ENCODE peak calls at places on chromosomes 3 and 15, in nine cellular contexts. I is NCI-H526 treated with DMSO at 0.1 percent for 48 hours; T is right cardiac atrium; S is NCI-H748 treated with DMSO at 0.1 percent for 48 hours; A is HTR-8/SVneo; E is activated CD4-positive, alpha-beta T cell treated with anti-CD3 and anti-CD28 coated beads, Interleukin-2, amount 50 U/mL, for 24 hours; H is heart left ventricle; Y is GF-D8; L is stimulated activated CD4-positive, alpha-beta T cell treated with anti-CD3 and anti-CD28 coated beads, Interleukin-1b, Interleukin-23, amount 100 ng/mL, for 24 hours. Q is an unnamed sample.

GRCh38 chr3:187261541-187261969 is 30.0 kb downstream of the MASP1 start:
- DNase-seq in I (no peak), T (no peak), S (no peak), A (no peak), E (no peak), H (no peak), Y (no peak), L (no peak), Q (no peak)

GRCh38 chr3:151561878-151562277 is 101.0 kb upstream of the IGSF10 start:
- DNase-seq in I (no peak), T (no peak), S (no peak), A (no peak), E (no peak), H (no peak), Y (no peak), L (no peak), Q (peak)

GRCh38 chr3:7290062-7290825 is 429.3 kb downstream of the GRM7 start:
- DNase-seq in I (no peak), T (no peak), S (no peak), A (no peak), E (no peak), H (no peak), Y (peak), L (no peak), Q (no peak)

GRCh38 chr15:35289029-35289617 is 204.0 kb upstream of the NANOGP8 start:
- DNase-seq in I (peak), T (no peak), S (no peak), A (peak), E (no peak), H (no peak), Y (no peak), L (no peak), Q (peak)

GRCh38 chr15:88834211-88834812 is 31.1 kb downstream of the ACAN start:
- DNase-seq in I (no peak), T (peak), S (no peak), A (peak), E (no peak), H (no peak), Y (no peak), L (no peak), Q (peak)

GRCh38 chr3:43286886-43287301 is 554 bp downstream of the SNRK start:
- DNase-seq in I (peak), T (no peak), S (peak), A (no peak), E (no peak), H (no peak), Y (no peak), L (no peak), Q (no peak)

GRCh38 chr3:124850633-124851032 is 36.5 kb downstream of the ITGB5 start:
- DNase-seq in I (no peak), T (peak), S (no peak), A (no peak), E (no peak), H (peak), Y (no peak), L (no peak), Q (no peak)

GRCh38 chr3:169581633-169582032 is 81.9 kb downstream of the MECOM start:
- DNase-seq in I (no peak), T (no peak), S (no peak), A (no peak), E (no peak), H (no peak), Y (no peak), L (no peak), Q (no peak)

GRCh38 chr15:101411085-101411484 is 78.4 kb downstream of the PCSK6 start:
- DNase-seq in I (no peak), T (no peak), S (no peak), A (no peak), E (no peak), H (no peak), Y (no peak), L (no peak), Q (no peak)

GRCh38 chr3:176789281-176789705 is 408.0 kb downstream of the TBL1XR1 start:
- DNase-seq in I (peak), T (no peak), S (peak), A (no peak), E (no peak), H (no peak), Y (no peak), L (no peak), Q (no peak)

GRCh38 chr3:185912512-185912911 is 25.3 kb downstream of the TRA2B start:
- DNase-seq in I (no peak), T (no peak), S (no peak), A (no peak), E (no peak), H (no peak), Y (no peak), L (no peak), Q (no peak)

GRCh38 chr3:126146525-126147146 is 33.8 kb downstream of the ALDH1L1 start:
- DNase-seq in I (peak), T (no peak), S (no peak), A (no peak), E (no peak), H (no peak), Y (no peak), L (no peak), Q (no peak)

GRCh38 chr3:132569580-132569979 is 27.5 kb upstream of the ACKR4 start:
- DNase-seq in I (no peak), T (no peak), S (no peak), A (no peak), E (no peak), H (no peak), Y (no peak), L (no peak), Q (no peak)

GRCh38 chr3:38649500-38650247 is at the start of gene SCN5A:
- DNase-seq in I (peak), T (peak), S (no peak), A (peak), E (peak), H (peak), Y (no peak), L (peak), Q (peak)

GRCh38 chr3:36196058-36196457 is 184.2 kb upstream of the STAC start:
- DNase-seq in I (no peak), T (no peak), S (no peak), A (no peak), E (no peak), H (no peak), Y (no peak), L (no peak), Q (no peak)

GRCh38 chr3:24830230-24831152 is 335.8 kb upstream of the THRB start:
- DNase-seq in I (no peak), T (peak), S (no peak), A (no peak), E (no peak), H (peak), Y (no peak), L (no peak), Q (no peak)

GRCh38 chr3:197443506-197443905 is 112.3 kb downstream of the BDH1 start:
- DNase-seq in I (no peak), T (no peak), S (no peak), A (no peak), E (no peak), H (no peak), Y (no peak), L (no peak), Q (no peak)

GRCh38 chr3:11558002-11558401 is 85.7 kb downstream of the VGLL4 start:
- DNase-seq in I (no peak), T (peak), S (no peak), A (no peak), E (no peak), H (no peak), Y (no peak), L (no peak), Q (no peak)

GRCh38 chr3:106277731-106278130 is 408.9 kb upstream of the CBLB start:
- DNase-seq in I (no peak), T (no peak), S (peak), A (no peak), E (no peak), H (no peak), Y (no peak), L (no peak), Q (no peak)

GRCh38 chr15:72199721-72200212 is 2.2 kb upstream of the GRAMD2A start:
- DNase-seq in I (no peak), T (peak), S (peak), A (peak), E (peak), H (peak), Y (no peak), L (peak), Q (peak)

GRCh38 chr15:33022629-33023028 is 171.9 kb downstream of the FMN1 start:
- DNase-seq in I (no peak), T (peak), S (no peak), A (peak), E (no peak), H (peak), Y (no peak), L (no peak), Q (no peak)

GRCh38 chr3:191366675-191367074 is 36.3 kb upstream of the UTS2B start:
- DNase-seq in I (no peak), T (no peak), S (no peak), A (no peak), E (no peak), H (no peak), Y (no peak), L (no peak), Q (no peak)

GRCh38 chr3:157906627-157907026 is 199.6 kb downstream of the SHOX2 start:
- DNase-seq in I (no peak), T (no peak), S (no peak), A (no peak), E (no peak), H (no peak), Y (no peak), L (no peak), Q (no peak)

GRCh38 chr3:179079537-179079936 is 7.9 kb upstream of the ZMAT3 start:
- DNase-seq in I (no peak), T (no peak), S (no peak), A (no peak), E (no peak), H (no peak), Y (no peak), L (no peak), Q (no peak)

GRCh38 chr15:71792521-71792920 is 17.8 kb upstream of the NR2E3 start:
- DNase-seq in I (no peak), T (no peak), S (no peak), A (peak), E (no peak), H (no peak), Y (no peak), L (no peak), Q (peak)

GRCh38 chr15:38864122-38864521 is 299.5 kb upstream of the RASGRP1 start:
- DNase-seq in I (peak), T (no peak), S (no peak), A (no peak), E (no peak), H (no peak), Y (no peak), L (no peak), Q (no peak)

GRCh38 chr15:43777293-43777819 is 590 bp upstream of the ELL3 start:
- DNase-seq in I (peak), T (peak), S (peak), A (peak), E (peak), H (peak), Y (peak), L (peak), Q (peak)

GRCh38 chr15:97346221-97346620 is 614.3 kb upstream of the ARRDC4 start:
- DNase-seq in I (no peak), T (no peak), S (no peak), A (no peak), E (no peak), H (no peak), Y (no peak), L (no peak), Q (no peak)

GRCh38 chr3:38566215-38566528 is 70.0 kb downstream of the EXOG start:
- DNase-seq in I (no peak), T (no peak), S (no peak), A (no peak), E (no peak), H (no peak), Y (no peak), L (no peak), Q (no peak)

GRCh38 chr3:58216496-58217197 is 5.9 kb upstream of the DNASE1L3 start:
- DNase-seq in I (no peak), T (no peak), S (no peak), A (no peak), E (no peak), H (no peak), Y (no peak), L (no peak), Q (no peak)

GRCh38 chr3:164477403-164477802 is 600.9 kb downstream of the SI start:
- DNase-seq in I (no peak), T (no peak), S (no peak), A (no peak), E (no peak), H (no peak), Y (no peak), L (no peak), Q (no peak)

GRCh38 chr3:126503701-126504100 is 13.9 kb downstream of the UROC1 start:
- DNase-seq in I (no peak), T (peak), S (no peak), A (no peak), E (no peak), H (no peak), Y (no peak), L (no peak), Q (no peak)

GRCh38 chr3:42023380-42023779 is 61.5 kb upstream of the ULK4 start:
- DNase-seq in I (no peak), T (no peak), S (no peak), A (no peak), E (no peak), H (no peak), Y (no peak), L (no peak), Q (no peak)

GRCh38 chr3:148951599-148952361 is 39.6 kb upstream of the GYG1 start:
- DNase-seq in I (no peak), T (no peak), S (no peak), A (no peak), E (no peak), H (no peak), Y (no peak), L (no peak), Q (no peak)

GRCh38 chr15:93050648-93051047 is 38.4 kb downstream of the RGMA start:
- DNase-seq in I (no peak), T (no peak), S (no peak), A (no peak), E (no peak), H (no peak), Y (no peak), L (no peak), Q (no peak)

GRCh38 chr3:102068327-102068726 is 219.0 kb downstream of the NFKBIZ start:
- DNase-seq in I (no peak), T (no peak), S (no peak), A (no peak), E (no peak), H (no peak), Y (no peak), L (no peak), Q (no peak)

GRCh38 chr15:60591491-60592385 is 112.8 kb upstream of the ICE2 start:
- DNase-seq in I (peak), T (peak), S (no peak), A (peak), E (no peak), H (peak), Y (no peak), L (no peak), Q (no peak)

GRCh38 chr3:45715945-45716344 is 26.7 kb downstream of the SACM1L start:
- DNase-seq in I (no peak), T (no peak), S (no peak), A (no peak), E (no peak), H (no peak), Y (no peak), L (no peak), Q (no peak)